ENCODE peak calls at places on chromosome 13, in eight cellular contexts. N, M, E, Z, R, W, T and X are unnamed samples.

GRCh38 chr13:94269557-94269956 is 209.9 kb downstream of the DCT start:
- DNase-seq in E (no peak), N (no peak), Z (no peak), R (no peak), W (no peak), T (no peak), M (no peak), X (no peak)

GRCh38 chr13:25429466-25429865 is 57.7 kb downstream of the ATP8A2 start:
- DNase-seq in M (no peak), T (no peak), W (no peak), R (no peak), N (no peak), E (no peak), Z (no peak), X (no peak)

GRCh38 chr13:25489238-25489637 is 117.5 kb downstream of the ATP8A2 start:
- DNase-seq in Z (no peak), W (no peak), N (no peak), T (no peak), R (no peak), M (no peak), E (no peak), X (no peak)

GRCh38 chr13:113431171-113431570 is 22.1 kb downstream of the ADPRHL1 start:
- DNase-seq in E (no peak), N (no peak), R (no peak), T (no peak), W (no peak), Z (no peak), M (no peak), X (no peak)

GRCh38 chr13:61029064-61029463 is 386.6 kb downstream of the PCDH20 start:
- DNase-seq in W (no peak), N (peak), M (no peak), E (no peak), T (no peak), Z (no peak), R (no peak), X (no peak)

GRCh38 chr13:79679334-79679733 is 198.4 kb downstream of the NDFIP2 start:
- DNase-seq in N (peak), T (peak), R (no peak), E (peak), M (peak), Z (peak), W (peak), X (peak)

GRCh38 chr13:107351305-107351704 is 783.4 kb upstream of the ARGLU1 start:
- DNase-seq in M (no peak), R (no peak), T (peak), W (no peak), E (no peak), N (no peak), Z (no peak), X (peak)

GRCh38 chr13:68927387-68928026 is 1180.1 kb upstream of the ATXN8OS start:
- DNase-seq in R (no peak), M (no peak), N (peak), T (no peak), E (peak), Z (peak), W (no peak), X (no peak)

GRCh38 chr13:25881946-25882574 is 169.8 kb downstream of the SHISA2 start:
- DNase-seq in T (no peak), E (peak), W (no peak), N (peak), R (no peak), M (no peak), Z (peak), X (no peak)

GRCh38 chr13:77079902-77080413 is 53.0 kb upstream of the FBXL3 start:
- DNase-seq in E (no peak), N (no peak), T (no peak), W (no peak), Z (no peak), R (no peak), M (no peak), X (no peak)